ENCODE peak calls at places on chromosomes 1 and 21, in five cellular contexts. One of them, this sample, is unnamed.

GRCh38 chr1:160284220-160284781 is 632 bp downstream of the PEX19 start:
- DNase-seq in H1: no peak
- DNase-seq in NT2/D1: no peak
- DNase-seq in GM12878: no peak
- DNase-seq in HepG2: peak
- DNase-seq in this sample: peak

GRCh38 chr1:100538935-100539835 is 1.2 kb downstream of the GPR88 start:
- DNase-seq in H1: no peak
- DNase-seq in NT2/D1: no peak
- DNase-seq in GM12878: no peak
- DNase-seq in HepG2: no peak
- DNase-seq in this sample: peak

GRCh38 chr1:205545001-205545919 is 40.8 kb downstream of the CDK18 start:
- DNase-seq in H1: no peak
- DNase-seq in NT2/D1: no peak
- DNase-seq in GM12878: no peak
- DNase-seq in HepG2: no peak
- DNase-seq in this sample: no peak

GRCh38 chr1:53359225-53359933 is 31.5 kb upstream of the LRP8 start:
- DNase-seq in H1: no peak
- DNase-seq in NT2/D1: no peak
- DNase-seq in GM12878: no peak
- DNase-seq in HepG2: no peak
- DNase-seq in this sample: no peak

GRCh38 chr1:145918992-145919939 is 749 bp upstream of the PEX11B start:
- DNase-seq in H1: no peak
- DNase-seq in NT2/D1: no peak
- DNase-seq in GM12878: no peak
- DNase-seq in HepG2: peak
- DNase-seq in this sample: no peak

GRCh38 chr1:153386500-153386901 is 4.4 kb downstream of the S100A8 start:
- DNase-seq in H1: no peak
- DNase-seq in NT2/D1: no peak
- DNase-seq in GM12878: no peak
- DNase-seq in HepG2: no peak
- DNase-seq in this sample: no peak

GRCh38 chr21:15692711-15693110 is 37.1 kb upstream of the USP25 start:
- DNase-seq in H1: no peak
- DNase-seq in NT2/D1: no peak
- DNase-seq in GM12878: no peak
- DNase-seq in HepG2: no peak
- DNase-seq in this sample: no peak

GRCh38 chr1:156627313-156627880 is 8.2 kb downstream of the HAPLN2 start:
- DNase-seq in H1: no peak
- DNase-seq in NT2/D1: no peak
- DNase-seq in GM12878: no peak
- DNase-seq in HepG2: peak
- DNase-seq in this sample: peak

GRCh38 chr1:156419863-156420208 is 50.8 kb downstream of the RHBG start:
- DNase-seq in H1: no peak
- DNase-seq in NT2/D1: no peak
- DNase-seq in GM12878: no peak
- DNase-seq in HepG2: peak
- DNase-seq in this sample: no peak

GRCh38 chr1:36125129-36125991 is at the start of gene COL8A2:
- DNase-seq in H1: no peak
- DNase-seq in NT2/D1: no peak
- DNase-seq in GM12878: no peak
- DNase-seq in HepG2: no peak
- DNase-seq in this sample: no peak

GRCh38 chr1:230112131-230112701 is 45.2 kb downstream of the GALNT2 start:
- DNase-seq in H1: no peak
- DNase-seq in NT2/D1: no peak
- DNase-seq in GM12878: no peak
- DNase-seq in HepG2: no peak
- DNase-seq in this sample: no peak

GRCh38 chr1:68178821-68179490 is 53.4 kb downstream of the WLS start:
- DNase-seq in H1: no peak
- DNase-seq in NT2/D1: no peak
- DNase-seq in GM12878: peak
- DNase-seq in HepG2: no peak
- DNase-seq in this sample: no peak

GRCh38 chr1:245216356-245217110 is 61.7 kb downstream of the KIF26B start:
- DNase-seq in H1: no peak
- DNase-seq in NT2/D1: no peak
- DNase-seq in GM12878: no peak
- DNase-seq in HepG2: no peak
- DNase-seq in this sample: no peak

GRCh38 chr1:225774276-225775147 is 3.1 kb upstream of the SRP9 start:
- DNase-seq in H1: no peak
- DNase-seq in NT2/D1: no peak
- DNase-seq in GM12878: no peak
- DNase-seq in HepG2: no peak
- DNase-seq in this sample: no peak

GRCh38 chr1:225772848-225773247 is 4.8 kb upstream of the SRP9 start:
- DNase-seq in H1: no peak
- DNase-seq in NT2/D1: no peak
- DNase-seq in GM12878: no peak
- DNase-seq in HepG2: no peak
- DNase-seq in this sample: no peak

GRCh38 chr1:225771661-225772322 is 5.8 kb upstream of the SRP9 start:
- DNase-seq in H1: no peak
- DNase-seq in NT2/D1: no peak
- DNase-seq in GM12878: no peak
- DNase-seq in HepG2: no peak
- DNase-seq in this sample: no peak

GRCh38 chr1:225770586-225771248 is 6.9 kb upstream of the SRP9 start:
- DNase-seq in H1: no peak
- DNase-seq in NT2/D1: no peak
- DNase-seq in GM12878: no peak
- DNase-seq in HepG2: peak
- DNase-seq in this sample: no peak

DNA sequence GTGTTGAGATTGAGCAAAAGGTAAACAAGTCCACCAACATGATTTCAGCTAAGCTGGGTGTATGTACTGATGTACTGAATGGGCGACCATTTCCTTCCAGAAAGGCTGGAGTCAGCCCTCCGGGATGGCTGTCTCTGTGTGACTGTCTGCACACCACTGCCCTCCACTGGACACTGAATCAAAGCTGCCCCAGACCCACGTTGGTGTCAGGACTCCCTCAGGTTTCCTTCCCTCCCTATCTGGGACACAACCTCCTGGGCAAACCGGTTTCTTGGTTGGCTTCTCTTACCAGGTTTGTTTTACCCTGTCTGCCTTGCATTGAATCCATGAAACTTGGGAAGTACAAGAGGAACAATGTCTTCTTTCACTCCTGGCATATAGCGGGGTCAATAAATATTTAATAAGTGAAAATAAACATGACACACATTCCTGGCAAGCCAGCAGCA is 5.3 kb upstream of the SRP9 start:
- DNase-seq in H1: peak
- DNase-seq in NT2/D1: peak
- DNase-seq in GM12878: no peak
- DNase-seq in HepG2: peak
- DNase-seq in this sample: peak
- TF ChIP-seq SUZ12 in H1: no peak
- TF ChIP-seq SUZ12 in NT2/D1: no peak
- TF ChIP-seq SUZ12 in GM12878: no peak
- TF ChIP-seq SUZ12 in HepG2: no peak
- TF ChIP-seq SUZ12 in this sample: no peak

DNA sequence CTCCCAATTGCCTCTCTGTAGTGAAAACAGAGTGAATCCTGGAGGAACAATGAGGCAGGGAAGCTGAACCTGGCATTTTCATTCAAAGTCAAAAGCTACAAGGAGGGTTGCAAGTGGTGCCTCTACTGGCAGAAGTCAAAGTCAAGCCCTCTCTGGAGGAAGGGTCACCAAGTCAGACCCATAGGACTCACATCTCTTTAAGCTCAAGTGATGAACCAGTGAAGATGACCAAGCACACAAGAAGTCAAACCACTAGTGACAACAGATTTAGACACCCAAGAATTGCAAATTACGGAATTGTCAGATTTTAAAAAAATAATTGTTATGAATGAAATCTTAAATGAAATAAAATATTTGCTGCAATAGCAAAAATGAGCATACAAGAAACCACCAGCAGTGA is 81.1 kb upstream of the ATP1B1 start:
- DNase-seq in H1: no peak
- DNase-seq in NT2/D1: no peak
- DNase-seq in GM12878: no peak
- DNase-seq in HepG2: no peak
- DNase-seq in this sample: no peak
- TF ChIP-seq SUZ12 in H1: no peak
- TF ChIP-seq SUZ12 in NT2/D1: no peak
- TF ChIP-seq SUZ12 in GM12878: no peak
- TF ChIP-seq SUZ12 in HepG2: no peak
- TF ChIP-seq SUZ12 in this sample: no peak

DNA sequence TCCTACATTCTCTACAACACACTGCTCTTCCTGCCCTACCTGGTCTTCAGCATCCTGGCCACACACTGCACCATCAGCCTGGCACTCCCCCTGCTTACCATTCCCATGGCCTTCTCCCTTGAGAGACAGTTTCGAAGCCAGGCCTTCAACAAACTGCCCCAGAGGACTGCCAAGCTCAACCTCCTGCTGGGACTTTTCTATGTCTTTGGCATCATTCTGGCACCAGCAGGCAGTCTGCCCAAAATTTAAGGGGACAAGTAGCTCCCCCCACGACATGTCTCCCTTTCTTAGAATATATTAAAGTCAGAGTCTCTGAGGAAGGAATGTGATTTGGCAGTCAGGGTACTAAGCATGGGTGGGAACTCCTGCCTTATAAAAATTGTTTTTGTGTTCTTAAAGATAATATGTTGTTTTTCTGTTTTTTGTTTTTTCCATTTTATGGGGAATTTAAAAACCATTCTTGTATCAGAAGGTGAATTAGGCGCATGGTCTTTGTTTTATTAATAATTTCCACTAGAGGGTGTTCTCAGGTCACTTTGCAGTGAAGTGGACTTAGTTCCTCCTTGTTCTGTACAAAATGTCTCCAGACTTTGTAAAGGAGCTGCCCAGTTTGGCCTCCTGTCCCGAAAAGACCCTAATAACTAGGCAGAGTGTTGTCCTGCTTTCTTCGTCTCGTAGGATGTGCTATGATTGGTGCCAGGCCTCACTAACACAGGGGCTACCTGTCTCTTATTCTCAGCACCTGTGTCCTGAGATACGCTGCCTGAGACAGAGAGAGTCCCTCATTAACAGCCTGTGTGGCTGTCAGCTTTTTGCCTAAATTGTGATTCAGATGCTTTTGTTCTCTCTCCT is 13.1 kb downstream of the UBIAD1 start:
- DNase-seq in H1: no peak
- DNase-seq in NT2/D1: no peak
- DNase-seq in GM12878: no peak
- DNase-seq in HepG2: no peak
- DNase-seq in this sample: no peak
- TF ChIP-seq SUZ12 in H1: no peak
- TF ChIP-seq SUZ12 in NT2/D1: no peak
- TF ChIP-seq SUZ12 in GM12878: no peak
- TF ChIP-seq SUZ12 in HepG2: no peak
- TF ChIP-seq SUZ12 in this sample: no peak

GRCh38 chr1:29433830-29434229 is 197.5 kb downstream of the PTPRU start:
- DNase-seq in H1: no peak
- DNase-seq in NT2/D1: no peak
- DNase-seq in GM12878: no peak
- DNase-seq in HepG2: no peak
- DNase-seq in this sample: no peak

GRCh38 chr1:29436386-29436785 is 200.1 kb downstream of the PTPRU start:
- DNase-seq in H1: no peak
- DNase-seq in NT2/D1: no peak
- DNase-seq in GM12878: no peak
- DNase-seq in HepG2: no peak
- DNase-seq in this sample: no peak

GRCh38 chr1:29438991-29439390 is 202.7 kb downstream of the PTPRU start:
- DNase-seq in H1: no peak
- DNase-seq in NT2/D1: no peak
- DNase-seq in GM12878: no peak
- DNase-seq in HepG2: no peak
- DNase-seq in this sample: no peak

GRCh38 chr1:29439615-29440014 is 203.3 kb downstream of the PTPRU start:
- DNase-seq in H1: no peak
- DNase-seq in NT2/D1: no peak
- DNase-seq in GM12878: no peak
- DNase-seq in HepG2: no peak
- DNase-seq in this sample: no peak

GRCh38 chr1:29437946-29438345 is 201.6 kb downstream of the PTPRU start:
- DNase-seq in H1: no peak
- DNase-seq in NT2/D1: no peak
- DNase-seq in GM12878: no peak
- DNase-seq in HepG2: no peak
- DNase-seq in this sample: no peak
- TF ChIP-seq SUZ12 in H1: no peak
- TF ChIP-seq SUZ12 in NT2/D1: no peak
- TF ChIP-seq SUZ12 in GM12878: no peak
- TF ChIP-seq SUZ12 in HepG2: no peak
- TF ChIP-seq SUZ12 in this sample: no peak

GRCh38 chr1:227895828-227896685 is 51.7 kb downstream of the WNT9A start:
- DNase-seq in H1: no peak
- DNase-seq in NT2/D1: no peak
- DNase-seq in GM12878: no peak
- DNase-seq in HepG2: peak
- DNase-seq in this sample: no peak
- TF ChIP-seq SUZ12 in H1: no peak
- TF ChIP-seq SUZ12 in NT2/D1: no peak
- TF ChIP-seq SUZ12 in GM12878: no peak
- TF ChIP-seq SUZ12 in HepG2: no peak
- TF ChIP-seq SUZ12 in this sample: no peak

GRCh38 chr1:111990026-111990877 is 784 bp upstream of the KCND3 start:
- DNase-seq in H1: no peak
- DNase-seq in NT2/D1: no peak
- DNase-seq in GM12878: no peak
- DNase-seq in HepG2: no peak
- DNase-seq in this sample: peak
- TF ChIP-seq SUZ12 in H1: peak
- TF ChIP-seq SUZ12 in NT2/D1: peak
- TF ChIP-seq SUZ12 in GM12878: peak
- TF ChIP-seq SUZ12 in HepG2: no peak
- TF ChIP-seq SUZ12 in this sample: no peak

DNA sequence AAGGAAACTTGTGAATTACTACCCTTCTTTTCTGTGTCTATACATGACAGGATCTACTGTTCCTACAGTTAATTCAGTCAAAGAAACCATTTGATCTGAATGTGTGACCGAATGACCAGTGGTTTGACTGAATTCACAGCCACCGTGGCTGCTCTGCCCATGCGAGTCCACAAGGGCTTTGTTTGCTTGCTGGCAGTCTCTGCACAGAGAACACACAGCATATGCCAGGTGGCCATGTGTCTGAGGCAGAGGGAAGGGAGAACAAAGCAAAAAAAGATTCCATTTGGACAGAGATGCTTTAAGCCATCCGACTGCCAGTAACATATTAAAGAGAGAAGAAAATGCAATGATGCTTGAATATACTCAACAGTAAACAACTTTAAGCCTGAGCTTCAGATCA is 737.8 kb upstream of the CXADR start:
- DNase-seq in H1: no peak
- DNase-seq in NT2/D1: no peak
- DNase-seq in GM12878: no peak
- DNase-seq in HepG2: no peak
- DNase-seq in this sample: no peak
- TF ChIP-seq SUZ12 in H1: no peak
- TF ChIP-seq SUZ12 in NT2/D1: no peak
- TF ChIP-seq SUZ12 in GM12878: no peak
- TF ChIP-seq SUZ12 in HepG2: no peak
- TF ChIP-seq SUZ12 in this sample: no peak

This sample was measured in HEK293T.